ENCODE peak calls at places on chromosomes 11 and 22, in seven cellular contexts. One of them, this sample, is unnamed.
A peak's percentile ranks its signal among the peaks of the same experiment; 100 is the strongest.

GRCh38 chr11:85647604-85648299 is at the start of gene TMEM126A:
- DNase-seq in NCI-H2081: peak; percentile 80
- DNase-seq in sigmoid colon: peak; percentile 93
- DNase-seq in colonic mucosa: peak; percentile 93
- DNase-seq in coronary artery: peak; percentile 91
- DNase-seq in progenitor cell of endocrine pancreas: peak; percentile 83
- DNase-seq in right lobe of liver: peak; percentile 93
- DNase-seq in this sample: peak; percentile 83

GRCh38 chr11:131302831-131303230 is 67.6 kb upstream of the NTM start:
- DNase-seq in NCI-H2081: no peak
- DNase-seq in sigmoid colon: no peak
- DNase-seq in colonic mucosa: no peak
- DNase-seq in coronary artery: no peak
- DNase-seq in progenitor cell of endocrine pancreas: no peak
- DNase-seq in right lobe of liver: no peak
- DNase-seq in this sample: no peak

GRCh38 chr22:46293591-46294260 is 2.9 kb upstream of the GTSE1 start:
- DNase-seq in NCI-H2081: no peak
- DNase-seq in sigmoid colon: peak; percentile 82
- DNase-seq in colonic mucosa: no peak
- DNase-seq in coronary artery: no peak
- DNase-seq in progenitor cell of endocrine pancreas: no peak
- DNase-seq in right lobe of liver: no peak
- DNase-seq in this sample: no peak

GRCh38 chr11:15113381-15113780 is 1.3 kb upstream of the INSC start:
- DNase-seq in NCI-H2081: no peak
- DNase-seq in sigmoid colon: no peak
- DNase-seq in colonic mucosa: no peak
- DNase-seq in coronary artery: no peak
- DNase-seq in progenitor cell of endocrine pancreas: no peak
- DNase-seq in right lobe of liver: no peak
- DNase-seq in this sample: no peak

GRCh38 chr22:29617922-29618629 is 14.6 kb downstream of the NF2 start:
- DNase-seq in NCI-H2081: no peak
- DNase-seq in sigmoid colon: no peak
- DNase-seq in colonic mucosa: no peak
- DNase-seq in coronary artery: no peak
- DNase-seq in progenitor cell of endocrine pancreas: no peak
- DNase-seq in right lobe of liver: no peak
- DNase-seq in this sample: peak; percentile 16

GRCh38 chr11:73478737-73479347 is 102.6 kb downstream of the RELT start:
- DNase-seq in NCI-H2081: peak; percentile 29
- DNase-seq in sigmoid colon: no peak
- DNase-seq in colonic mucosa: no peak
- DNase-seq in coronary artery: no peak
- DNase-seq in progenitor cell of endocrine pancreas: no peak
- DNase-seq in right lobe of liver: no peak
- DNase-seq in this sample: peak; percentile 9

GRCh38 chr11:20876738-20877137 is 207.4 kb downstream of the NELL1 start:
- DNase-seq in NCI-H2081: no peak
- DNase-seq in sigmoid colon: no peak
- DNase-seq in colonic mucosa: no peak
- DNase-seq in coronary artery: no peak
- DNase-seq in progenitor cell of endocrine pancreas: no peak
- DNase-seq in right lobe of liver: no peak
- DNase-seq in this sample: no peak

GRCh38 chr11:99432677-99433076 is 411.9 kb downstream of the CNTN5 start:
- DNase-seq in NCI-H2081: no peak
- DNase-seq in sigmoid colon: no peak
- DNase-seq in colonic mucosa: no peak
- DNase-seq in coronary artery: no peak
- DNase-seq in progenitor cell of endocrine pancreas: no peak
- DNase-seq in right lobe of liver: no peak
- DNase-seq in this sample: no peak

GRCh38 chr11:116164843-116165242 is 607.9 kb downstream of the BUD13 start:
- DNase-seq in NCI-H2081: no peak
- DNase-seq in sigmoid colon: no peak
- DNase-seq in colonic mucosa: no peak
- DNase-seq in coronary artery: peak; percentile 59
- DNase-seq in progenitor cell of endocrine pancreas: no peak
- DNase-seq in right lobe of liver: no peak
- DNase-seq in this sample: no peak

GRCh38 chr11:112941096-112941495 is 20.1 kb upstream of the NCAM1 start:
- DNase-seq in NCI-H2081: no peak
- DNase-seq in sigmoid colon: no peak
- DNase-seq in colonic mucosa: no peak
- DNase-seq in coronary artery: no peak
- DNase-seq in progenitor cell of endocrine pancreas: no peak
- DNase-seq in right lobe of liver: no peak
- DNase-seq in this sample: no peak

GRCh38 chr11:42205518-42205917 is 746.1 kb upstream of the LRRC4C start:
- DNase-seq in NCI-H2081: no peak
- DNase-seq in sigmoid colon: no peak
- DNase-seq in colonic mucosa: no peak
- DNase-seq in coronary artery: no peak
- DNase-seq in progenitor cell of endocrine pancreas: no peak
- DNase-seq in right lobe of liver: peak; percentile 61
- DNase-seq in this sample: no peak

GRCh38 chr22:44540756-44541670 is 43.0 kb upstream of the RTL6 start:
- DNase-seq in NCI-H2081: no peak
- DNase-seq in sigmoid colon: peak; percentile 39
- DNase-seq in colonic mucosa: no peak
- DNase-seq in coronary artery: no peak
- DNase-seq in progenitor cell of endocrine pancreas: no peak
- DNase-seq in right lobe of liver: no peak
- DNase-seq in this sample: no peak

GRCh38 chr22:23273445-23274145 is 93.3 kb downstream of the BCR start:
- DNase-seq in NCI-H2081: no peak
- DNase-seq in sigmoid colon: no peak
- DNase-seq in colonic mucosa: no peak
- DNase-seq in coronary artery: no peak
- DNase-seq in progenitor cell of endocrine pancreas: no peak
- DNase-seq in right lobe of liver: no peak
- DNase-seq in this sample: no peak

This sample was measured in COR-L47.